ENCODE peak calls at places on chromosome 21, in six cellular contexts. P is brain microvascular endothelial cell, L is psoas muscle, I is left lung, S is NCI-H774, T is fibroblast of lung. M is an unnamed sample.

GRCh38 chr21:34498623-34499022 is 13.4 kb downstream of the KCNE1 start:
- DNase-seq in P (peak; percentile 53), L (no peak), I (no peak), S (no peak), T (no peak), M (no peak)

GRCh38 chr21:29382029-29382654 is 83.4 kb downstream of the BACH1 start:
- DNase-seq in P (peak; percentile 54), L (no peak), I (no peak), S (no peak), T (peak; percentile 90), M (no peak)

GRCh38 chr21:37367758-37368535 is 1.4 kb downstream of the DYRK1A start:
- DNase-seq in P (peak; percentile 13), L (peak; percentile 55), I (peak; percentile 60), S (no peak), T (peak; percentile 55), M (peak; percentile 53)

GRCh38 chr21:28742527-28742926 is 250.2 kb downstream of the LTN1 start:
- DNase-seq in P (peak; percentile 33), L (no peak), I (no peak), S (no peak), T (peak; percentile 30), M (no peak)

GRCh38 chr21:43609501-43610340 is 49.6 kb downstream of the HSF2BP start:
- DNase-seq in P (peak; percentile 69), L (no peak), I (peak; percentile 62), S (peak; percentile 53), T (peak; percentile 82), M (no peak)

GRCh38 chr21:42834730-42835191 is 44.6 kb downstream of the WDR4 start:
- DNase-seq in P (no peak), L (no peak), I (no peak), S (no peak), T (no peak), M (no peak)

GRCh38 chr21:32114434-32115063 is 164.3 kb downstream of the MIS18A start:
- DNase-seq in P (no peak), L (no peak), I (no peak), S (no peak), T (no peak), M (no peak)

GRCh38 chr21:45825209-45825602 is 156.4 kb upstream of the COL6A1 start:
- DNase-seq in P (no peak), L (no peak), I (no peak), S (no peak), T (no peak), M (no peak)

GRCh38 chr21:32535616-32536015 is 49.7 kb downstream of the TCP10L start:
- DNase-seq in P (no peak), L (no peak), I (no peak), S (no peak), T (no peak), M (no peak)

GRCh38 chr21:42414928-42415769 is 11.4 kb downstream of the UBASH3A start:
- DNase-seq in P (peak; percentile 95), L (no peak), I (no peak), S (no peak), T (peak; percentile 79), M (peak; percentile 80)

GRCh38 chr21:28447453-28447852 is 545.2 kb downstream of the LTN1 start:
- DNase-seq in P (peak; percentile 32), L (no peak), I (no peak), S (no peak), T (peak; percentile 68), M (no peak)

GRCh38 chr21:36909901-36910561 is 56.4 kb downstream of the HLCS start:
- DNase-seq in P (peak; percentile 93), L (no peak), I (no peak), S (no peak), T (peak; percentile 99), M (no peak)

GRCh38 chr21:31873696-31874599 is 1.1 kb downstream of the HUNK start:
- DNase-seq in P (no peak), L (peak; percentile 66), I (peak; percentile 46), S (no peak), T (peak; percentile 25), M (peak; percentile 22)

GRCh38 chr21:34852438-34852837 is 183.6 kb downstream of the CLIC6 start:
- DNase-seq in P (no peak), L (no peak), I (no peak), S (no peak), T (peak; percentile 43), M (no peak)

GRCh38 chr21:45504516-45505415 is 37.5 kb downstream of the SLC19A1 start:
- DNase-seq in P (no peak), L (peak; percentile 12), I (peak; percentile 14), S (no peak), T (no peak), M (no peak)

GRCh38 chr21:30257773-30258172 is 25.0 kb downstream of the KRTAP24-1 start:
- DNase-seq in P (peak; percentile 49), L (no peak), I (no peak), S (peak; percentile 4), T (no peak), M (no peak)

GRCh38 chr21:37257526-37257966 is 9.6 kb downstream of the VPS26C start:
- DNase-seq in P (peak; percentile 11), L (peak; percentile 25), I (peak; percentile 58), S (peak; percentile 58), T (peak; percentile 33), M (no peak)

GRCh38 chr21:23963454-23963853 is 1643.8 kb downstream of the MRPL39 start:
- DNase-seq in P (peak; percentile 4), L (no peak), I (no peak), S (no peak), T (peak; percentile 20), M (no peak)

GRCh38 chr21:14603202-14603601 is 57.1 kb upstream of the SAMSN1 start:
- DNase-seq in P (peak; percentile 60), L (no peak), I (no peak), S (no peak), T (peak; percentile 60), M (no peak)

GRCh38 chr21:40191616-40192015 is 324.4 kb downstream of the PCP4 start:
- DNase-seq in P (no peak), L (no peak), I (no peak), S (no peak), T (no peak), M (no peak)

GRCh38 chr21:41280115-41280919 is 36.3 kb upstream of the FAM3B start:
- DNase-seq in P (no peak), L (peak; percentile 29), I (no peak), S (no peak), T (peak; percentile 30), M (no peak)

GRCh38 chr21:35989185-35989735 is 71.1 kb downstream of the SETD4 start:
- DNase-seq in P (no peak), L (peak; percentile 55), I (peak; percentile 66), S (no peak), T (peak; percentile 7), M (no peak)

GRCh38 chr21:45935628-45936027 is 45.9 kb upstream of the COL6A1 start:
- DNase-seq in P (peak; percentile 49), L (no peak), I (no peak), S (no peak), T (peak; percentile 62), M (no peak)

GRCh38 chr21:29034678-29035077 is 10.2 kb downstream of the USP16 start:
- DNase-seq in P (no peak), L (no peak), I (no peak), S (no peak), T (no peak), M (no peak)

GRCh38 chr21:28655471-28655870 is 337.2 kb downstream of the LTN1 start:
- DNase-seq in P (no peak), L (no peak), I (no peak), S (no peak), T (peak; percentile 44), M (no peak)